ENCODE peak calls at places on chromosomes 11 and 22, in six cellular contexts. S is GF-D8; Y is GM12891; P is T-cell; X is upper lobe of left lung; N is activated CD4-positive, alpha-beta T cell treated with anti-CD3 and anti-CD28 coated beads for 4 hours. Z is an unnamed sample.

GRCh38 chr11:106937113-106937512 is 81.2 kb downstream of the GUCY1A2 start:
- DNase-seq in P (no peak), S (no peak), Y (no peak), N (no peak), X (no peak), Z (no peak)

GRCh38 chr11:46642627-46643335 is 25.4 kb downstream of the ATG13 start:
- DNase-seq in S (peak), X (no peak), N (no peak), Y (no peak), P (no peak), Z (no peak)

GRCh38 chr11:69862797-69863543 is 43.8 kb upstream of the FGF3 start:
- DNase-seq in X (no peak), P (no peak), Y (no peak), N (no peak), S (no peak), Z (no peak)

GRCh38 chr11:94717667-94718066 is 50.5 kb upstream of the AMOTL1 start:
- DNase-seq in X (no peak), S (no peak), Y (no peak), P (no peak), N (no peak), Z (no peak)

GRCh38 chr11:27563201-27563600 is 56.6 kb upstream of the LIN7C start:
- DNase-seq in S (no peak), N (no peak), X (no peak), Y (no peak), P (no peak), Z (no peak)

GRCh38 chr11:113384551-113384950 is 3.0 kb upstream of the ANKK1 start:
- DNase-seq in X (peak), Y (no peak), N (no peak), S (no peak), P (no peak), Z (no peak)

GRCh38 chr22:35868938-35869337 is 151.3 kb downstream of the APOL5 start:
- DNase-seq in N (no peak), S (no peak), X (no peak), Y (no peak), P (no peak), Z (no peak)

GRCh38 chr22:37244114-37244921 is at the start of gene RAC2:
- DNase-seq in Y (peak), X (peak), N (peak), S (peak), P (peak), Z (no peak)

GRCh38 chr11:78657441-78657840 is 82.8 kb upstream of the NARS2 start:
- DNase-seq in P (no peak), Y (no peak), S (no peak), X (no peak), N (no peak), Z (no peak)

GRCh38 chr11:124740277-124740882 is 638 bp downstream of the NRGN start:
- DNase-seq in P (peak), N (peak), S (peak), X (peak), Y (no peak), Z (no peak)

GRCh38 chr11:56783448-56784041 is 35.0 kb upstream of the OR9G4 start:
- DNase-seq in X (no peak), N (no peak), P (no peak), Y (no peak), S (no peak), Z (no peak)

GRCh38 chr22:20009582-20010306 is 6.9 kb downstream of the ARVCF start:
- DNase-seq in X (no peak), N (no peak), P (no peak), Y (no peak), S (no peak), Z (no peak)

GRCh38 chr11:22926341-22926740 is 66.1 kb upstream of the CCDC179 start:
- DNase-seq in N (no peak), X (no peak), P (no peak), Y (no peak), S (no peak), Z (no peak)

GRCh38 chr11:119374632-119375394 is 6.7 kb downstream of the USP2 start:
- DNase-seq in X (peak), N (no peak), P (no peak), Y (no peak), S (no peak), Z (no peak)

GRCh38 chr22:42443240-42444059 is 11.2 kb upstream of the NFAM1 start:
- DNase-seq in P (peak), Y (no peak), N (peak), X (no peak), S (no peak), Z (no peak)

GRCh38 chr11:21430532-21430931 is 761.1 kb downstream of the NELL1 start:
- DNase-seq in Y (no peak), N (no peak), P (no peak), X (no peak), S (no peak), Z (no peak)

GRCh38 chr11:889686-890475 is 20.7 kb downstream of the CHID1 start:
- DNase-seq in X (no peak), P (no peak), S (no peak), N (no peak), Y (no peak), Z (no peak)

GRCh38 chr11:22234743-22235142 is 41.9 kb downstream of the ANO5 start:
- DNase-seq in N (no peak), Y (no peak), P (no peak), X (no peak), S (no peak), Z (no peak)

GRCh38 chr11:45208135-45208534 is 61.7 kb downstream of the PRDM11 start:
- DNase-seq in N (no peak), S (no peak), P (no peak), X (no peak), Y (no peak), Z (no peak)

GRCh38 chr22:38235240-38235850 is 33.6 kb downstream of the MAFF start:
- DNase-seq in X (no peak), P (no peak), Y (no peak), N (no peak), S (no peak), Z (no peak)

GRCh38 chr11:75768909-75769771 is 562 bp downstream of the DGAT2 start:
- DNase-seq in Y (no peak), X (no peak), N (no peak), S (no peak), P (no peak), Z (no peak)

GRCh38 chr11:2109541-2110019 is 29.6 kb downstream of the IGF2 start:
- DNase-seq in Y (no peak), X (no peak), S (no peak), P (no peak), N (no peak), Z (no peak)